ENCODE peak calls at places on chromosomes 6 and 20, in nine cellular contexts. One of them, this sample, is unnamed.

GRCh38 chr6:2020909-2021308 is 224.5 kb downstream of the GMDS start:
- DNase-seq in omental fat pad: no peak
- DNase-seq in esophagus muscularis mucosa: no peak
- DNase-seq in GM20000: no peak
- DNase-seq in left ventricle myocardium inferior: no peak
- DNase-seq in Peyer's patch: no peak
- DNase-seq in PC-3: peak
- DNase-seq in GM13976: no peak
- DNase-seq in activated CD8-positive, alpha-beta T cell treated with anti-CD3 and anti-CD28 coated beads for 36 hours: no peak
- DNase-seq in this sample: no peak

GRCh38 chr6:138001750-138002349 is 105.4 kb downstream of the PERP start:
- DNase-seq in omental fat pad: peak
- DNase-seq in esophagus muscularis mucosa: no peak
- DNase-seq in GM20000: peak
- DNase-seq in left ventricle myocardium inferior: peak
- DNase-seq in Peyer's patch: peak
- DNase-seq in PC-3: peak
- DNase-seq in GM13976: peak
- DNase-seq in activated CD8-positive, alpha-beta T cell treated with anti-CD3 and anti-CD28 coated beads for 36 hours: peak
- DNase-seq in this sample: no peak

GRCh38 chr20:48760403-48760889 is 67.4 kb downstream of the PREX1 start:
- DNase-seq in omental fat pad: no peak
- DNase-seq in esophagus muscularis mucosa: no peak
- DNase-seq in GM20000: peak
- DNase-seq in left ventricle myocardium inferior: no peak
- DNase-seq in Peyer's patch: peak
- DNase-seq in PC-3: peak
- DNase-seq in GM13976: peak
- DNase-seq in activated CD8-positive, alpha-beta T cell treated with anti-CD3 and anti-CD28 coated beads for 36 hours: peak
- DNase-seq in this sample: no peak

GRCh38 chr6:45728674-45729073 is 287.0 kb downstream of the CLIC5 start:
- DNase-seq in omental fat pad: no peak
- DNase-seq in esophagus muscularis mucosa: no peak
- DNase-seq in GM20000: no peak
- DNase-seq in left ventricle myocardium inferior: no peak
- DNase-seq in Peyer's patch: peak
- DNase-seq in PC-3: peak
- DNase-seq in GM13976: no peak
- DNase-seq in activated CD8-positive, alpha-beta T cell treated with anti-CD3 and anti-CD28 coated beads for 36 hours: no peak
- DNase-seq in this sample: no peak

GRCh38 chr6:49339096-49339495 is 124.0 kb downstream of the MMUT start:
- DNase-seq in omental fat pad: no peak
- DNase-seq in esophagus muscularis mucosa: no peak
- DNase-seq in GM20000: no peak
- DNase-seq in left ventricle myocardium inferior: no peak
- DNase-seq in Peyer's patch: no peak
- DNase-seq in PC-3: no peak
- DNase-seq in GM13976: no peak
- DNase-seq in activated CD8-positive, alpha-beta T cell treated with anti-CD3 and anti-CD28 coated beads for 36 hours: no peak
- DNase-seq in this sample: no peak

GRCh38 chr6:2542858-2543218 is 207.9 kb downstream of the MYLK4 start:
- DNase-seq in omental fat pad: no peak
- DNase-seq in esophagus muscularis mucosa: no peak
- DNase-seq in GM20000: no peak
- DNase-seq in left ventricle myocardium inferior: no peak
- DNase-seq in Peyer's patch: no peak
- DNase-seq in PC-3: peak
- DNase-seq in GM13976: no peak
- DNase-seq in activated CD8-positive, alpha-beta T cell treated with anti-CD3 and anti-CD28 coated beads for 36 hours: peak
- DNase-seq in this sample: no peak

GRCh38 chr6:36727491-36728021 is 29.9 kb downstream of the RAB44 start:
- DNase-seq in omental fat pad: no peak
- DNase-seq in esophagus muscularis mucosa: no peak
- DNase-seq in GM20000: no peak
- DNase-seq in left ventricle myocardium inferior: no peak
- DNase-seq in Peyer's patch: no peak
- DNase-seq in PC-3: peak
- DNase-seq in GM13976: no peak
- DNase-seq in activated CD8-positive, alpha-beta T cell treated with anti-CD3 and anti-CD28 coated beads for 36 hours: no peak
- DNase-seq in this sample: no peak

GRCh38 chr20:4657096-4657495 is 64.6 kb upstream of the PRND start:
- DNase-seq in omental fat pad: no peak
- DNase-seq in esophagus muscularis mucosa: no peak
- DNase-seq in GM20000: no peak
- DNase-seq in left ventricle myocardium inferior: no peak
- DNase-seq in Peyer's patch: no peak
- DNase-seq in PC-3: no peak
- DNase-seq in GM13976: no peak
- DNase-seq in activated CD8-positive, alpha-beta T cell treated with anti-CD3 and anti-CD28 coated beads for 36 hours: no peak
- DNase-seq in this sample: no peak

GRCh38 chr6:100116409-100117194 is 122.6 kb upstream of the MCHR2 start:
- DNase-seq in omental fat pad: no peak
- DNase-seq in esophagus muscularis mucosa: no peak
- DNase-seq in GM20000: peak
- DNase-seq in left ventricle myocardium inferior: no peak
- DNase-seq in Peyer's patch: no peak
- DNase-seq in PC-3: peak
- DNase-seq in GM13976: peak
- DNase-seq in activated CD8-positive, alpha-beta T cell treated with anti-CD3 and anti-CD28 coated beads for 36 hours: peak
- DNase-seq in this sample: no peak

GRCh38 chr20:17747431-17747846 is 47.7 kb downstream of the BANF2 start:
- DNase-seq in omental fat pad: no peak
- DNase-seq in esophagus muscularis mucosa: no peak
- DNase-seq in GM20000: no peak
- DNase-seq in left ventricle myocardium inferior: no peak
- DNase-seq in Peyer's patch: no peak
- DNase-seq in PC-3: peak
- DNase-seq in GM13976: no peak
- DNase-seq in activated CD8-positive, alpha-beta T cell treated with anti-CD3 and anti-CD28 coated beads for 36 hours: no peak
- DNase-seq in this sample: no peak

GRCh38 chr20:45405566-45406259 is 2.4 kb upstream of the DBNDD2 start:
- DNase-seq in omental fat pad: no peak
- DNase-seq in esophagus muscularis mucosa: no peak
- DNase-seq in GM20000: peak
- DNase-seq in left ventricle myocardium inferior: peak
- DNase-seq in Peyer's patch: peak
- DNase-seq in PC-3: peak
- DNase-seq in GM13976: peak
- DNase-seq in activated CD8-positive, alpha-beta T cell treated with anti-CD3 and anti-CD28 coated beads for 36 hours: no peak
- DNase-seq in this sample: peak

GRCh38 chr6:27825025-27825823 is 87.0 kb downstream of the OR2B2 start:
- DNase-seq in omental fat pad: no peak
- DNase-seq in esophagus muscularis mucosa: no peak
- DNase-seq in GM20000: no peak
- DNase-seq in left ventricle myocardium inferior: no peak
- DNase-seq in Peyer's patch: no peak
- DNase-seq in PC-3: peak
- DNase-seq in GM13976: no peak
- DNase-seq in activated CD8-positive, alpha-beta T cell treated with anti-CD3 and anti-CD28 coated beads for 36 hours: no peak
- DNase-seq in this sample: no peak

GRCh38 chr20:43515628-43516027 is 8.1 kb downstream of the L3MBTL1 start:
- DNase-seq in omental fat pad: no peak
- DNase-seq in esophagus muscularis mucosa: no peak
- DNase-seq in GM20000: no peak
- DNase-seq in left ventricle myocardium inferior: no peak
- DNase-seq in Peyer's patch: no peak
- DNase-seq in PC-3: no peak
- DNase-seq in GM13976: no peak
- DNase-seq in activated CD8-positive, alpha-beta T cell treated with anti-CD3 and anti-CD28 coated beads for 36 hours: no peak
- DNase-seq in this sample: no peak

GRCh38 chr20:57208198-57208597 is 58.2 kb downstream of the BMP7 start:
- DNase-seq in omental fat pad: no peak
- DNase-seq in esophagus muscularis mucosa: no peak
- DNase-seq in GM20000: no peak
- DNase-seq in left ventricle myocardium inferior: no peak
- DNase-seq in Peyer's patch: no peak
- DNase-seq in PC-3: no peak
- DNase-seq in GM13976: no peak
- DNase-seq in activated CD8-positive, alpha-beta T cell treated with anti-CD3 and anti-CD28 coated beads for 36 hours: no peak
- DNase-seq in this sample: no peak

GRCh38 chr6:15461127-15461944 is 201.5 kb downstream of the DTNBP1 start:
- DNase-seq in omental fat pad: no peak
- DNase-seq in esophagus muscularis mucosa: no peak
- DNase-seq in GM20000: no peak
- DNase-seq in left ventricle myocardium inferior: no peak
- DNase-seq in Peyer's patch: no peak
- DNase-seq in PC-3: peak
- DNase-seq in GM13976: no peak
- DNase-seq in activated CD8-positive, alpha-beta T cell treated with anti-CD3 and anti-CD28 coated beads for 36 hours: no peak
- DNase-seq in this sample: no peak

GRCh38 chr6:15460110-15460727 is 202.6 kb downstream of the DTNBP1 start:
- DNase-seq in omental fat pad: no peak
- DNase-seq in esophagus muscularis mucosa: no peak
- DNase-seq in GM20000: no peak
- DNase-seq in left ventricle myocardium inferior: no peak
- DNase-seq in Peyer's patch: no peak
- DNase-seq in PC-3: peak
- DNase-seq in GM13976: no peak
- DNase-seq in activated CD8-positive, alpha-beta T cell treated with anti-CD3 and anti-CD28 coated beads for 36 hours: no peak
- DNase-seq in this sample: no peak

GRCh38 chr6:15462717-15463525 is 199.9 kb downstream of the DTNBP1 start:
- DNase-seq in omental fat pad: no peak
- DNase-seq in esophagus muscularis mucosa: no peak
- DNase-seq in GM20000: no peak
- DNase-seq in left ventricle myocardium inferior: no peak
- DNase-seq in Peyer's patch: no peak
- DNase-seq in PC-3: peak
- DNase-seq in GM13976: no peak
- DNase-seq in activated CD8-positive, alpha-beta T cell treated with anti-CD3 and anti-CD28 coated beads for 36 hours: no peak
- DNase-seq in this sample: no peak

GRCh38 chr6:15465212-15465611 is 197.6 kb downstream of the DTNBP1 start:
- DNase-seq in omental fat pad: no peak
- DNase-seq in esophagus muscularis mucosa: no peak
- DNase-seq in GM20000: no peak
- DNase-seq in left ventricle myocardium inferior: no peak
- DNase-seq in Peyer's patch: no peak
- DNase-seq in PC-3: no peak
- DNase-seq in GM13976: no peak
- DNase-seq in activated CD8-positive, alpha-beta T cell treated with anti-CD3 and anti-CD28 coated beads for 36 hours: no peak
- DNase-seq in this sample: no peak

GRCh38 chr6:15464211-15464725 is 198.6 kb downstream of the DTNBP1 start:
- DNase-seq in omental fat pad: no peak
- DNase-seq in esophagus muscularis mucosa: no peak
- DNase-seq in GM20000: peak
- DNase-seq in left ventricle myocardium inferior: no peak
- DNase-seq in Peyer's patch: peak
- DNase-seq in PC-3: peak
- DNase-seq in GM13976: peak
- DNase-seq in activated CD8-positive, alpha-beta T cell treated with anti-CD3 and anti-CD28 coated beads for 36 hours: peak
- DNase-seq in this sample: no peak
- TF ChIP-seq CTCF in omental fat pad: no peak
- TF ChIP-seq CTCF in esophagus muscularis mucosa: peak
- TF ChIP-seq CTCF in GM20000: peak
- TF ChIP-seq CTCF in left ventricle myocardium inferior: peak
- TF ChIP-seq CTCF in Peyer's patch: peak
- TF ChIP-seq CTCF in PC-3: peak
- TF ChIP-seq CTCF in GM13976: peak
- TF ChIP-seq CTCF in activated CD8-positive, alpha-beta T cell treated with anti-CD3 and anti-CD28 coated beads for 36 hours: peak
- TF ChIP-seq CTCF in this sample: peak

DNA sequence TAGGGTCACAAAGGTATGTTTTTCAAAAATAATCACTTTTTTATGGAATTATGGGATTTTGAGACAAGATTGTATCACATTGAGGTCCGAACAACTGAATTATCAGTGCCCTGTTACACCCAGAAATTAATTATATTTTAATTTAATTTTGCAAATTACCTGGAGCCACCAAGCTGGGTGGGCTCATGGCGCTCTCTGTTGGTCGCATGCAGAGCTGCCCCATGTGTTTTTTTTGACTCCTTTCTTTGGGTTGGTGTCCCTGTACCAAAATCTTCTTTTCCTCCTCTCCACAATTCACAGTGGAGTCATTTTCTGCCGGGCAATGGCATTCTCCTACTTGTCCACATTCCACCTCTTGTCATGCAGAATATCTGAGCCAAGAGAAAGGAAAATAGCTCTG is 38.9 kb upstream of the FRMD1 start:
- DNase-seq in omental fat pad: no peak
- DNase-seq in esophagus muscularis mucosa: no peak
- DNase-seq in GM20000: no peak
- DNase-seq in left ventricle myocardium inferior: no peak
- DNase-seq in Peyer's patch: peak
- DNase-seq in PC-3: no peak
- DNase-seq in GM13976: no peak
- DNase-seq in activated CD8-positive, alpha-beta T cell treated with anti-CD3 and anti-CD28 coated beads for 36 hours: no peak
- DNase-seq in this sample: no peak
- TF ChIP-seq CTCF in omental fat pad: no peak
- TF ChIP-seq CTCF in esophagus muscularis mucosa: no peak
- TF ChIP-seq CTCF in GM20000: no peak
- TF ChIP-seq CTCF in left ventricle myocardium inferior: peak
- TF ChIP-seq CTCF in Peyer's patch: no peak
- TF ChIP-seq CTCF in PC-3: peak
- TF ChIP-seq CTCF in GM13976: no peak
- TF ChIP-seq CTCF in activated CD8-positive, alpha-beta T cell treated with anti-CD3 and anti-CD28 coated beads for 36 hours: no peak
- TF ChIP-seq CTCF in this sample: peak

GRCh38 chr6:7000825-7001777 is 106.7 kb upstream of the RREB1 start:
- DNase-seq in omental fat pad: no peak
- DNase-seq in esophagus muscularis mucosa: no peak
- DNase-seq in GM20000: no peak
- DNase-seq in left ventricle myocardium inferior: no peak
- DNase-seq in Peyer's patch: no peak
- DNase-seq in PC-3: peak
- DNase-seq in GM13976: no peak
- DNase-seq in activated CD8-positive, alpha-beta T cell treated with anti-CD3 and anti-CD28 coated beads for 36 hours: no peak
- DNase-seq in this sample: no peak
- TF ChIP-seq CTCF in omental fat pad: no peak
- TF ChIP-seq CTCF in esophagus muscularis mucosa: no peak
- TF ChIP-seq CTCF in GM20000: no peak
- TF ChIP-seq CTCF in left ventricle myocardium inferior: peak
- TF ChIP-seq CTCF in Peyer's patch: no peak
- TF ChIP-seq CTCF in PC-3: no peak
- TF ChIP-seq CTCF in GM13976: no peak
- TF ChIP-seq CTCF in activated CD8-positive, alpha-beta T cell treated with anti-CD3 and anti-CD28 coated beads for 36 hours: no peak
- TF ChIP-seq CTCF in this sample: no peak

GRCh38 chr6:10559492-10560150 is 38.5 kb downstream of the GCNT2 start:
- DNase-seq in omental fat pad: no peak
- DNase-seq in esophagus muscularis mucosa: no peak
- DNase-seq in GM20000: no peak
- DNase-seq in left ventricle myocardium inferior: no peak
- DNase-seq in Peyer's patch: no peak
- DNase-seq in PC-3: no peak
- DNase-seq in GM13976: no peak
- DNase-seq in activated CD8-positive, alpha-beta T cell treated with anti-CD3 and anti-CD28 coated beads for 36 hours: no peak
- DNase-seq in this sample: no peak

GRCh38 chr6:10557886-10558285 is 36.7 kb downstream of the GCNT2 start:
- DNase-seq in omental fat pad: no peak
- DNase-seq in esophagus muscularis mucosa: no peak
- DNase-seq in GM20000: no peak
- DNase-seq in left ventricle myocardium inferior: no peak
- DNase-seq in Peyer's patch: no peak
- DNase-seq in PC-3: no peak
- DNase-seq in GM13976: no peak
- DNase-seq in activated CD8-positive, alpha-beta T cell treated with anti-CD3 and anti-CD28 coated beads for 36 hours: no peak
- DNase-seq in this sample: no peak

GRCh38 chr6:10564975-10565374 is 43.8 kb downstream of the GCNT2 start:
- DNase-seq in omental fat pad: no peak
- DNase-seq in esophagus muscularis mucosa: no peak
- DNase-seq in GM20000: no peak
- DNase-seq in left ventricle myocardium inferior: no peak
- DNase-seq in Peyer's patch: no peak
- DNase-seq in PC-3: no peak
- DNase-seq in GM13976: no peak
- DNase-seq in activated CD8-positive, alpha-beta T cell treated with anti-CD3 and anti-CD28 coated beads for 36 hours: no peak
- DNase-seq in this sample: no peak

GRCh38 chr6:10558575-10558974 is 37.4 kb downstream of the GCNT2 start:
- DNase-seq in omental fat pad: no peak
- DNase-seq in esophagus muscularis mucosa: no peak
- DNase-seq in GM20000: no peak
- DNase-seq in left ventricle myocardium inferior: no peak
- DNase-seq in Peyer's patch: peak
- DNase-seq in PC-3: no peak
- DNase-seq in GM13976: no peak
- DNase-seq in activated CD8-positive, alpha-beta T cell treated with anti-CD3 and anti-CD28 coated beads for 36 hours: no peak
- DNase-seq in this sample: no peak

GRCh38 chr6:10561566-10562088 is 40.5 kb downstream of the GCNT2 start:
- DNase-seq in omental fat pad: no peak
- DNase-seq in esophagus muscularis mucosa: no peak
- DNase-seq in GM20000: no peak
- DNase-seq in left ventricle myocardium inferior: no peak
- DNase-seq in Peyer's patch: no peak
- DNase-seq in PC-3: no peak
- DNase-seq in GM13976: no peak
- DNase-seq in activated CD8-positive, alpha-beta T cell treated with anti-CD3 and anti-CD28 coated beads for 36 hours: no peak
- DNase-seq in this sample: no peak
- TF ChIP-seq CTCF in omental fat pad: no peak
- TF ChIP-seq CTCF in esophagus muscularis mucosa: no peak
- TF ChIP-seq CTCF in GM20000: no peak
- TF ChIP-seq CTCF in left ventricle myocardium inferior: no peak
- TF ChIP-seq CTCF in Peyer's patch: no peak
- TF ChIP-seq CTCF in PC-3: no peak
- TF ChIP-seq CTCF in GM13976: no peak
- TF ChIP-seq CTCF in activated CD8-positive, alpha-beta T cell treated with anti-CD3 and anti-CD28 coated beads for 36 hours: no peak
- TF ChIP-seq CTCF in this sample: no peak